ENCODE peak calls at places on chromosomes 13 and 19, in four cellular contexts. B is choroid plexus epithelial cell, U is cardiac muscle cell, D is esophagus squamous epithelium. K is an unnamed sample.

GRCh38 chr19:8682472-8682871 is 16.1 kb downstream of the ACTL9 start:
- DNase-seq in D (no peak), B (no peak), U (no peak), K (no peak)

GRCh38 chr19:28980236-28980868 is 232.6 kb downstream of the UQCRFS1 start:
- DNase-seq in D (no peak), U (peak), B (peak), K (no peak)

GRCh38 chr19:33720691-33721682 is 75.7 kb upstream of the KCTD15 start:
- DNase-seq in D (no peak), B (no peak), U (no peak), K (no peak)

GRCh38 chr13:35573639-35574038 is 97.2 kb upstream of the MAB21L1 start:
- DNase-seq in U (no peak), B (no peak), D (no peak), K (no peak)

GRCh38 chr19:45887311-45887710 is 1.4 kb upstream of the IRF2BP1 start:
- DNase-seq in U (no peak), D (no peak), B (no peak), K (no peak)

GRCh38 chr13:30762643-30763042 is 27.3 kb downstream of the ALOX5AP start:
- DNase-seq in B (peak), U (peak), D (no peak), K (no peak)

GRCh38 chr13:98910501-98910951 is 67.3 kb downstream of the DOCK9 start:
- DNase-seq in U (peak), B (peak), D (no peak), K (peak)

GRCh38 chr19:21197589-21198295 is 55.9 kb downstream of the ZNF431 start:
- DNase-seq in D (no peak), B (peak), U (peak), K (no peak)

GRCh38 chr13:112806761-112807652 is 117.2 kb downstream of the ATP11A start:
- DNase-seq in D (no peak), U (no peak), B (no peak), K (no peak)

GRCh38 chr19:29687244-29687896 is 22.1 kb downstream of the PLEKHF1 start:
- DNase-seq in B (peak), D (no peak), U (peak), K (no peak)

GRCh38 chr19:41064974-41065569 is 23.2 kb upstream of the CYP2A13 start:
- DNase-seq in D (no peak), B (peak), U (peak), K (peak)

GRCh38 chr19:15161028-15161984 is 39.5 kb downstream of the NOTCH3 start:
- DNase-seq in U (no peak), D (no peak), B (peak), K (no peak)

GRCh38 chr13:41495044-41495443 is 37.7 kb downstream of the RGCC start:
- DNase-seq in U (no peak), B (no peak), D (no peak), K (no peak)

GRCh38 chr13:47413112-47413511 is 516.3 kb upstream of the HTR2A start:
- DNase-seq in D (no peak), U (no peak), B (peak), K (no peak)

GRCh38 chr13:26929971-26930730 is 169.6 kb upstream of the GPR12 start:
- DNase-seq in U (peak), B (peak), D (no peak), K (peak)

GRCh38 chr19:39970424-39970673 is 616 bp upstream of the PSMC4 start:
- DNase-seq in D (no peak), U (no peak), B (peak), K (no peak)

GRCh38 chr19:2680808-2681207 is 21.7 kb downstream of the GNG7 start:
- DNase-seq in D (no peak), B (no peak), U (no peak), K (no peak)

GRCh38 chr19:35344511-35345031 is 3.1 kb upstream of the FFAR1 start:
- DNase-seq in B (no peak), U (no peak), D (no peak), K (no peak)

GRCh38 chr19:1501200-1501595 is 10.2 kb downstream of the REEP6 start:
- DNase-seq in D (no peak), B (no peak), U (no peak), K (no peak)

GRCh38 chr19:35903550-35904179 is 1.3 kb downstream of the HCST start:
- DNase-seq in U (peak), D (peak), B (peak), K (peak)

GRCh38 chr13:50527612-50528509 is 315.6 kb downstream of the DLEU7 start:
- DNase-seq in D (no peak), B (no peak), U (no peak), K (no peak)

GRCh38 chr13:114077938-114078335 is 54.5 kb downstream of the RASA3 start:
- DNase-seq in B (peak), D (no peak), U (peak), K (peak)

GRCh38 chr13:40026741-40027140 is 371.3 kb downstream of the COG6 start:
- DNase-seq in U (no peak), D (no peak), B (no peak), K (no peak)

GRCh38 chr13:51797664-51798488 is 6.1 kb downstream of the DHRS12 start:
- DNase-seq in D (no peak), U (peak), B (peak), K (peak)

GRCh38 chr13:50629497-50629896 is 214.0 kb downstream of the DLEU7 start:
- DNase-seq in B (peak), U (peak), D (no peak), K (no peak)

GRCh38 chr19:54159352-54160181 is at the start of gene LENG1:
- DNase-seq in D (peak), U (peak), B (peak), K (peak)

GRCh38 chr19:366205-366783 is 21.7 kb upstream of the MIER2 start:
- DNase-seq in D (no peak), B (no peak), U (no peak), K (no peak)

GRCh38 chr13:67369895-67370660 is 139.9 kb upstream of the PCDH9 start:
- DNase-seq in D (no peak), U (peak), B (peak), K (no peak)

GRCh38 chr13:105442941-105443340 is 1092.5 kb downstream of the EFNB2 start:
- DNase-seq in D (no peak), B (peak), U (peak), K (no peak)